ENCODE peak calls at places on chromosomes 6 and 20, in eight cellular contexts. L is heart right ventricle, D is fibroblast of the conjunctiva, E is GM23338, G is MV-4-11, A is Right ventricle myocardium superior, F is GOT3, K is psoas muscle. N is an unnamed sample.

GRCh38 chr6:157092736-157093135 is 230.6 kb downstream of the TMEM242 start:
- DNase-seq in L (no peak), D (no peak), E (no peak), G (peak; percentile 28), A (no peak), F (no peak), K (no peak), N (no peak)

GRCh38 chr20:309841-310644 is 12.7 kb downstream of the ZCCHC3 start:
- DNase-seq in L (peak; percentile 96), D (peak; percentile 100), E (peak; percentile 100), G (peak; percentile 98), A (peak; percentile 99), F (peak; percentile 97), K (peak; percentile 98), N (peak; percentile 92)

GRCh38 chr20:11235058-11235457 is 561.3 kb upstream of the JAG1 start:
- DNase-seq in L (no peak), D (no peak), E (peak; percentile 52), G (no peak), A (no peak), F (no peak), K (no peak), N (no peak)

GRCh38 chr20:11902264-11902663 is 15.4 kb upstream of the BTBD3 start:
- DNase-seq in L (no peak), D (no peak), E (no peak), G (peak; percentile 78), A (no peak), F (no peak), K (no peak), N (no peak)

GRCh38 chr20:19249515-19249914 is 37.1 kb downstream of the SLC24A3 start:
- DNase-seq in L (no peak), D (no peak), E (no peak), G (peak; percentile 73), A (no peak), F (no peak), K (no peak), N (no peak)

GRCh38 chr20:32456869-32457421 is 98.8 kb downstream of the ASXL1 start:
- DNase-seq in L (peak; percentile 64), D (no peak), E (peak; percentile 88), G (no peak), A (peak; percentile 59), F (no peak), K (peak; percentile 61), N (no peak)

GRCh38 chr20:44540834-44541233 is 19.0 kb upstream of the SERINC3 start:
- DNase-seq in L (no peak), D (no peak), E (peak; percentile 39), G (no peak), A (no peak), F (no peak), K (no peak), N (no peak)

GRCh38 chr6:1013656-1014430 is 298.1 kb upstream of the FOXQ1 start:
- DNase-seq in L (no peak), D (no peak), E (no peak), G (no peak), A (no peak), F (no peak), K (no peak), N (no peak)

GRCh38 chr6:27684264-27685211 is 211.6 kb upstream of the ZNF184 start:
- DNase-seq in L (no peak), D (peak; percentile 72), E (peak; percentile 92), G (peak; percentile 79), A (no peak), F (no peak), K (no peak), N (no peak)